ENCODE peak calls at places on chromosomes 6 and 20, in six cellular contexts. A is cardiac muscle cell, I is Peyer's patch, Z is GM06990, M is gastrocnemius medialis, O is MM.1S. L is an unnamed sample.

GRCh38 chr20:45833030-45833882 is at the start of gene SNX21:
- DNase-seq in Z (peak), I (peak), A (peak), M (peak), O (peak), L (peak)

GRCh38 chr6:112563368-112563767 is 216.2 kb downstream of the RFPL4B start:
- DNase-seq in O (no peak), Z (no peak), I (no peak), M (no peak), A (peak), L (peak)

GRCh38 chr20:50392138-50392866 is 117.9 kb upstream of the PTPN1 start:
- DNase-seq in A (no peak), O (no peak), Z (no peak), M (no peak), I (no peak), L (no peak)

GRCh38 chr20:54107181-54107580 is 36.8 kb upstream of the BCAS1 start:
- DNase-seq in I (no peak), M (no peak), Z (no peak), A (no peak), O (no peak), L (no peak)

GRCh38 chr20:33005132-33005566 is 916 bp upstream of the SUN5 start:
- DNase-seq in I (no peak), Z (no peak), O (peak), M (no peak), A (no peak), L (peak)

GRCh38 chr20:2800590-2801458 is at the start of gene CPXM1:
- DNase-seq in O (no peak), Z (peak), I (no peak), A (peak), M (no peak), L (no peak)

GRCh38 chr20:36311141-36311853 is 5.2 kb downstream of the DLGAP4 start:
- DNase-seq in O (no peak), M (no peak), I (no peak), Z (no peak), A (no peak), L (peak)

GRCh38 chr6:108760158-108761050 is 87.8 kb upstream of the ARMC2 start:
- DNase-seq in O (no peak), I (peak), Z (no peak), M (no peak), A (peak), L (no peak)

GRCh38 chr20:24423794-24424307 is 45.6 kb upstream of the SYNDIG1 start:
- DNase-seq in A (no peak), Z (no peak), O (no peak), M (no peak), I (no peak), L (no peak)

GRCh38 chr20:13297105-13297899 is 76.2 kb downstream of the ISM1 start:
- DNase-seq in I (no peak), M (no peak), A (no peak), O (no peak), Z (no peak), L (no peak)

DNA sequence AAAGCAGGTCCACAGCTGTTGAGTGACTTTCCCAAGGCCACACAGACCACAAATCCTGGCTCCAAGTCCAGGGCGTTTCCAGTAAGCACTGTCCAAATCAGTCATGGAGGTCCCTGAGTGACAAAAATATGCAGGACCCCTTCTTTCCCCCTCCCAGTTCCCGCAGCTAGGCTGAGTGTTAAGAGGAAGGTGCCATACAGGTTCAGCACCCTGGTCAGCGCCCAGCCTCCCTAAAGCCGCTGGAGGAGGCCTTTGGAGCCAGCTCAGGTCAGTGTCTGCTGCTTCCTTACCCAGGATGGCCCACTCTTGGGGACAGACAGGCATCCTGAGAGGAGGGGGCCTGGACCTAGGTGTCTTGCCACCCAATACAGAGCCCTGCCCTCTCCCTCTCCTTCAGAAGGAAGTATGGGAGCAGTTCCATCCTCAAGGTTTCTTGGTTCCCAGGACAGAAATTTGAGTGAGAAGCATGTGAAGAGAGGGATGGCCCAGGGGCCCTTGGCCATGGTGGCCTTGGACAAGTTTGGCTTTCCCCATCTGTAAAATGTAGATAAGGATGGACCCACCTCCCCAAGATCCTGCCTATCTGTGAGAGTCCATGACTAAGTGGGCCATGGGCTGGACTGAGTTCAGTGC is 13.2 kb downstream of the TMEM74B start:
- DNase-seq in M (no peak), A (peak), I (no peak), O (peak), Z (no peak), L (peak)
- TF ChIP-seq CTCF in M (no peak), A (no peak), I (no peak), O (no peak), Z (no peak), L (no peak)

DNA sequence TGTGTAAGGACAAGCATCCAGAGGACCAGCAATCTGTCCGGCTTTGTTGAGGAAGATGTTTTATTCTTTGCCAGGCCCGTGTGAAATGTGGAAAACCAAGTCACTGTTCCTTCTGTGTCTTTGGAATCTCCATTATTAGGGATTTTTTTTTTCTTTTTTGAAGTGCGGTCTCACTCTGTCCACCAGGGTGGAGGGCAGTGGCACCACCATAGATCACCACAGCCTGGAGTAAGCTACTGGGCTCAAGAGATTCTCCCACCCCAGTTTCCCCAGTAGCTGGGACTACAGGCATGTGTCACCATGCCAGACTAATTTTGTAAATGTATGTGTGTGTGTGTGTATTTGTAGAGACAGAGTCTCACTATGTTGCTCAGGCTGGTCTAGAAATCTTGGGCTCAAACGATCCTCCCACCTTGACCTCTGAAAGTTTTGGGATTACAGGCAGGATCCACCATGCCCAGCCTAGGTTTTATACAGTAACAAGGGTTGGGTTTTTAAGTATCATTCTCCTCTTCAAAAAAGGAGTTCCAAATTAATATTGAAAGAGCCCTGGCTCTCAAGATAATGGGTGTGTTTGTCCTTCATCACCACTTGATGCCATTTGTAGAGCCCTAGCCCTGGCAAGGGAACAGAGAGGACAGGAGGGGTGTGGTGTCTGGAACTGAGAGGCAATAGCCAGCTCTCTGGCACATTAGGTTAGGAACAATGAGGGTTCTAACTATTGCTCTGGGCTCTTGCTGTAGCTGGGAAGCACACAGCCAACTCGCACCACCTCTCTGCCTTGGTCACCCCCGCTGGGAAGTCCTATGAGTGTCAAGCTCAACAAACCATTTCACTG is 3.1 kb downstream of the LAMP5 start:
- DNase-seq in A (no peak), O (peak), I (no peak), M (no peak), Z (no peak), L (no peak)
- H3K4me3 ChIP-seq in A (no peak), O (peak), I (no peak), M (no peak), Z (peak), L (no peak)

GRCh38 chr20:10532351-10532750 is 97.2 kb downstream of the SLX4IP start:
- DNase-seq in I (no peak), Z (no peak), O (no peak), A (no peak), M (no peak), L (no peak)
- TF ChIP-seq CTCF in I (no peak), Z (no peak), O (no peak), A (no peak), M (no peak), L (no peak)

GRCh38 chr6:167827062-167827587 is 414 bp downstream of the AFDN start:
- DNase-seq in A (peak), Z (no peak), O (no peak), M (no peak), I (peak), L (no peak)

GRCh38 chr6:167825759-167826229 is 917 bp upstream of the AFDN start:
- DNase-seq in A (peak), M (peak), I (peak), O (no peak), Z (peak), L (peak)

GRCh38 chr6:167826230-167827061 is at the start of gene AFDN:
- DNase-seq in O (peak), A (peak), Z (peak), M (peak), I (peak), L (peak)

GRCh38 chr6:167825059-167825758 is 1.5 kb upstream of the AFDN start:
- DNase-seq in O (no peak), Z (no peak), M (no peak), I (no peak), A (no peak), L (peak)

GRCh38 chr6:167824591-167825041 is 2.1 kb upstream of the AFDN start:
- DNase-seq in O (no peak), I (no peak), A (no peak), M (no peak), Z (no peak), L (no peak)
- H3K4me3 ChIP-seq in O (no peak), I (no peak), A (no peak), M (no peak), Z (no peak), L (no peak)

DNA sequence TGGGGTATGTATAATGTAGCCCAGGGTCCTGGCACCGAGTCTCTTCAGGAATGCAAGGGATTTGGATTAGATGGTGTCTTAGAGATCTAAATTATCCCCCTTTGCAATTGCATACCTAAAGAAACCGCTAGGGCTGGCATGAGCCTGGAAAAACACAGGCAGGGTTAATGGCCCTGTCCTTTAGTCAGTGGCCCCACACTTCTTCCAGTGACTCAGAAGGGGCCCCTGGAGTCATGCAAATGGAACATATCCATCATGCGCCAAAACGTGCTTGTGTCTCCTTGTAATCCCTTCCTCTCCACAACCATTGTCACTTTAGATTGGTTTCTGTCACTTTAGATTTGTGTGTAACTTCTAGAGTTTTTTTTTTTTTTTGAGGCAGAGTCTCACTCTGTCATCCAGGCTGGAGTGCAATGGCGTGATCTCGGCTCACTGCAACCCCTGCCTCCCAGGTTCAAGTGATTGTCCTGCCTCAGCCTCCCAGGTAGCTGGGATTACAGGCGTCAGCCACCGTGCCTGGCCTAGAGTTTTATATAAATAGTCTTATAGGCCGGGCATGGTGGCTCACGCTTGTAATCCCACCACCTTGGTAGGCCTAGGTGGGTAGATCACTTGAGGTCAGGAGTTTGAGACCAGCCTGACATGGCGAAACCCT is 8.7 kb upstream of the MYBL2 start:
- DNase-seq in Z (no peak), O (no peak), I (peak), M (no peak), A (no peak), L (no peak)
- TF ChIP-seq CTCF in Z (peak), O (no peak), I (no peak), M (no peak), A (no peak), L (no peak)

DNA sequence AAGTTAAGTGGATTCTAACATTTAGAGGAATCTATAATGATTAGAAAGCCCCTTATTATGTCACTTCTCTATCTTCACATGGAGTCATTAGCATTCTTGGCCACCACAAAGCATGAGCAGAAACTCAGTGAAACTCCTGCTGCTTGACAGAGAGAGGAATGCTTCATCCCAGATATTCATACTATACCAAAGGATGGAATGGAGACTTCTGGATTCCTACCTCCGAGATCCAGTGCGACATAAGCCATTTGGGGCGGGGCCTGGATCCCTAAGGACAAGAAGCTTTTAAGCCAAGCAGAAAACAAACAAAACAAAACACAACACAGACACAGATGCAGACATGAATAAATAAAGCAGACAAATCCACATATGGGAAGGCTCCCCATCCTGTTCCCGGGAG is 727.4 kb downstream of the MAFB start:
- DNase-seq in M (no peak), O (no peak), Z (no peak), I (no peak), A (no peak), L (no peak)
- H3K4me3 ChIP-seq in M (no peak), O (no peak), Z (no peak), I (no peak), A (no peak), L (no peak)